ENCODE peak calls at places on chromosomes 13 and 19, in seven cellular contexts. H is epithelial cell of prostate; L is GM13976; G is AG04450; D is mesothelial cell of epicardium; P is stimulated activated CD4-positive, alpha-beta T cell treated with anti-CD3 and anti-CD28 coated beads, TNF-alpha, amount 100 ng/mL, for 1 hour; F is hippocampal formation. S is an unnamed sample.

GRCh38 chr19:8336072-8336569 is 6.9 kb downstream of the KANK3 start:
- DNase-seq in H (no peak), L (no peak), G (no peak), D (no peak), P (no peak), F (no peak), S (no peak)

GRCh38 chr19:33397536-33398360 is 24.2 kb downstream of the CEBPG start:
- DNase-seq in H (no peak), L (no peak), G (no peak), D (peak), P (no peak), F (no peak), S (no peak)

GRCh38 chr19:4284176-4284958 is 5.3 kb downstream of the SHD start:
- DNase-seq in H (no peak), L (no peak), G (no peak), D (no peak), P (no peak), F (no peak), S (peak)

GRCh38 chr13:96052655-96053002 is 572 bp downstream of the UGGT2 start:
- DNase-seq in H (peak), L (no peak), G (peak), D (no peak), P (no peak), F (no peak), S (peak)

GRCh38 chr13:20118268-20119140 is 42.3 kb downstream of the GJA3 start:
- DNase-seq in H (no peak), L (peak), G (no peak), D (no peak), P (peak), F (no peak), S (no peak)

GRCh38 chr13:41652735-41653361 is 195.5 kb downstream of the RGCC start:
- DNase-seq in H (no peak), L (peak), G (peak), D (no peak), P (no peak), F (peak), S (peak)

GRCh38 chr19:2475018-2475701 is 767 bp upstream of the GADD45B start:
- DNase-seq in H (no peak), L (peak), G (no peak), D (no peak), P (no peak), F (no peak), S (peak)

GRCh38 chr13:99178636-99179035 is 22.0 kb upstream of the UBAC2 start:
- DNase-seq in H (no peak), L (no peak), G (no peak), D (no peak), P (no peak), F (no peak), S (no peak)